ENCODE peak calls at places on chromosomes 1 and 21, in seven cellular contexts. X is aorta, O is mesenchymal stem cell, W is small intestine, E is A549, N is ovary, A is H1. I is an unnamed sample.

GRCh38 chr21:38036016-38036415 is 119.8 kb upstream of the KCNJ6 start:
- DNase-seq in X (no peak), O (no peak), W (no peak), E (no peak), N (no peak), A (no peak), I (no peak)

GRCh38 chr1:66217021-66217420 is 316.9 kb upstream of the SGIP1 start:
- DNase-seq in X (no peak), O (peak), W (no peak), E (peak), N (no peak), A (no peak), I (no peak)

GRCh38 chr1:3482590-3482899 is 28.1 kb downstream of the ARHGEF16 start:
- DNase-seq in X (no peak), O (no peak), W (no peak), E (no peak), N (no peak), A (no peak), I (no peak)

GRCh38 chr1:92365378-92366044 is 66.7 kb downstream of the RPAP2 start:
- DNase-seq in X (no peak), O (no peak), W (peak), E (no peak), N (no peak), A (no peak), I (no peak)

GRCh38 chr1:111475706-111476105 is 1.9 kb downstream of the C1orf162 start:
- DNase-seq in X (no peak), O (no peak), W (peak), E (no peak), N (no peak), A (no peak), I (no peak)

GRCh38 chr21:41926068-41926806 is 27.6 kb downstream of the C2CD2 start:
- DNase-seq in X (no peak), O (peak), W (peak), E (no peak), N (no peak), A (peak), I (no peak)

GRCh38 chr1:32963746-32964460 is 706 bp downstream of the RNF19B start:
- DNase-seq in X (peak), O (peak), W (peak), E (peak), N (peak), A (no peak), I (peak)

GRCh38 chr1:160646711-160647328 is at the start of gene SLAMF1:
- DNase-seq in X (peak), O (peak), W (no peak), E (no peak), N (no peak), A (no peak), I (no peak)

GRCh38 chr1:110634455-110635281 is 28.5 kb upstream of the KCNA2 start:
- DNase-seq in X (peak), O (no peak), W (peak), E (no peak), N (peak), A (no peak), I (peak)

GRCh38 chr1:207049514-207049913 is 1.5 kb downstream of the YOD1 start:
- DNase-seq in X (no peak), O (no peak), W (no peak), E (no peak), N (no peak), A (no peak), I (no peak)
- H3K4me3 ChIP-seq in X (no peak), O (no peak), W (no peak), E (peak), N (peak), A (peak), I (peak)

DNA sequence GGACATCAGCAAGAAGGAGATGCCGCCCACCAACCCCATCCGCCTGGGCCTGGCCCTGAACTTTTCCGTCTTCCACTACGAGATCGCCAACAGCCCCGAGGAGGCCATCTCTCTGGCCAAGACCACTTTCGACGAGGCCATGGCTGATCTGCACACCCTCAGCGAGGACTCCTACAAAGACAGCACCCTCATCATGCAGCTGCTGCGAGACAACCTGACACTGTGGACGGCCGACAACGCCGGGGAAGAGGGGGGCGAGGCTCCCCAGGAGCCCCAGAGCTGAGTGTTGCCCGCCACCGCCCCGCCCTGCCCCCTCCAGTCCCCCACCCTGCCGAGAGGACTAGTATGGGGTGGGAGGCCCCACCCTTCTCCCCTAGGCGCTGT is 720 bp downstream of the SFN start:
- DNase-seq in X (no peak), O (no peak), W (peak), E (no peak), N (no peak), A (no peak), I (no peak)
- H3K4me3 ChIP-seq in X (no peak), O (peak), W (peak), E (peak), N (peak), A (no peak), I (peak)

DNA sequence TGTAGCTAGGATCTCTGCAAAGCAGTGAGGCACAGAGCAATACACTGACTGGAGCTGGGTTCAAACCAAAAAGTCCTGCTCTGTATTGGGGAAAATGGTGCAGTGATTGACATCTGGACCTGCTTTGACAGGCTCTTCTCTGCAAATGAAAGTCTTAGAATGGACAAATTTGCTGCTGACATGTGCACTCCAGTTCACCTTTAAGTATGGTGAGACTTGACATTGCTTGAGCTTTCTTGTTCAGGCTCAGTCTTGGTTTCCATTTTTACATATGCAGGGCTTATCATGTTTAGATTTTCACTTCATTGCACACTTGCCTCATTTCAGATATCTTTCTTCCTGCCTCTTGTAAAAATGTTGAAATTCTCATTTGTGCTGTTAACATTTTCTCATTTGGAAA is 1655.0 kb downstream of the MRPL39 start:
- DNase-seq in X (no peak), O (no peak), W (no peak), E (no peak), N (no peak), A (no peak), I (no peak)
- H3K4me3 ChIP-seq in X (no peak), O (no peak), W (no peak), E (no peak), N (no peak), A (no peak), I (no peak)

DNA sequence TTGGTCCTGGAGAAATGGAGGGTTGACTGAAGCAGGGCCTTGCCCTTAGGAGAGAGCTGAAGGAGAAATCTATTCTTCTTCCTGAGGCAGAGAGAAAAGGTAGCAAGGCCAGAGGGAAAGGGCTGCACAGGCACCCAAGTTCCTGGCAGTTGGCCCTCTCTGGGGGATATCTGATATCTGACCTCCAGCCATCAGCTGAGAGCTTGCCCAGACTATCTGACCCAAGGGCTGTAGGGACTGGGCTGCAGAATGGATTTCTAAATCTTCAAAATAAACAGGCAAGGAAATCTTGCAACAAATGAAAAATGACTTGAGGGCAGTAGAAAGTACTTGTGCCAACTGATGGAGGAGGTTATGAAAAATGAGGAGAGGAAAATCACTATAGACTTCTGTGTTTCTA is 498 bp upstream of the CLCA2 start:
- DNase-seq in X (no peak), O (no peak), W (no peak), E (no peak), N (no peak), A (no peak), I (no peak)
- H3K4me3 ChIP-seq in X (no peak), O (no peak), W (no peak), E (no peak), N (no peak), A (no peak), I (no peak)

GRCh38 chr1:75074719-75075395 is 59.3 kb upstream of the LHX8 start:
- DNase-seq in X (no peak), O (no peak), W (no peak), E (no peak), N (no peak), A (no peak), I (no peak)
- H3K4me3 ChIP-seq in X (no peak), O (no peak), W (no peak), E (no peak), N (no peak), A (peak), I (no peak)

GRCh38 chr1:57361516-57361915 is 62.3 kb downstream of the DAB1 start:
- DNase-seq in X (no peak), O (no peak), W (no peak), E (no peak), N (no peak), A (no peak), I (no peak)
- H3K4me3 ChIP-seq in X (no peak), O (no peak), W (no peak), E (no peak), N (no peak), A (no peak), I (no peak)

GRCh38 chr1:183810172-183810571 is 5.3 kb downstream of the RGL1 start:
- DNase-seq in X (no peak), O (peak), W (no peak), E (no peak), N (no peak), A (no peak), I (no peak)
- H3K4me3 ChIP-seq in X (no peak), O (no peak), W (no peak), E (no peak), N (no peak), A (no peak), I (no peak)

DNA sequence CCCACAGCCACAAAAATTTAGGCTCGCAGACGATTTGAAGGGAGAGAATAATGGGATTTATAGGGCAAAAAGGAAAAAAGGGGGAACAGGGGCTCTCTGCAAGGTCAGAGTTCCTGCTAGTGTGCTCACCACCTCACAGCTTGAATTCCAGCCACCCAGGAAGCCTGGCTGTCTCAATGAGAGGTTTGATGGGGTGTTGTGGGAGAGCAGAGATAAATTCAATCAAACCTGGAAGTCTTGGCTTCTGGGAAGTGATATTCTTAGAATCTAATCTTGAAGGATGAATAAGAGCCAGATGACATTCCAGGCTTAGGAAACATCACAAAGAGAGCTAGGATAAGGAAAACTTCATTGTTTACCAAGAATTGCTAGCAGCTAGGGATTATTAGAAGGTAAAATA is 47.4 kb upstream of the C21orf91 start:
- DNase-seq in X (no peak), O (no peak), W (no peak), E (no peak), N (no peak), A (no peak), I (no peak)
- H3K4me3 ChIP-seq in X (no peak), O (no peak), W (no peak), E (no peak), N (no peak), A (no peak), I (no peak)

DNA sequence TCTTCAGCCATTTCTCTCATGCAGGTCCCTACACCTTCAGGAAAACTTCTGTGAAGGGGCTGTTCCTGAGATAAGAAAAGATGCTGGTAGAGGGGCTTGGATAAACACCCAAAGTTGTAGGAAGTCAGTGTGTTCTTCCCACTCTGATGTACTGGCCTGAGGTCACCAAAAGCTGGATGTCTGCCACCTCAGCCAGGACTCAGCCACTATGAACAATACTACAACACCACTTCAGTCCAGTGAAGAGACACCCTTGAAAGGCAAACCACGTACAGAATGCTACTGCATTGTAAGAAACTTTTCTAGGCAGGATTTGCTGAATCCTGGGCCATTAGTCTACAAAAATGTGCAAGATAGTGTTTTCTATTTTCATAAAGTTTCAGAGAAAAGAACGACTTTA is 2.4 kb downstream of the PTPN14 start:
- DNase-seq in X (no peak), O (peak), W (no peak), E (no peak), N (peak), A (no peak), I (no peak)
- H3K4me3 ChIP-seq in X (no peak), O (peak), W (no peak), E (no peak), N (no peak), A (no peak), I (peak)

GRCh38 chr1:150561830-150562367 is 12.7 kb downstream of the ADAMTSL4 start:
- DNase-seq in X (peak), O (peak), W (peak), E (peak), N (peak), A (peak), I (peak)

GRCh38 chr1:150560986-150561829 is 12.0 kb downstream of the ADAMTSL4 start:
- DNase-seq in X (peak), O (peak), W (peak), E (peak), N (peak), A (peak), I (peak)

GRCh38 chr1:150564051-150564991 is 15.1 kb downstream of the MCL1 start:
- DNase-seq in X (peak), O (peak), W (no peak), E (no peak), N (no peak), A (no peak), I (no peak)

GRCh38 chr1:150562384-150563339 is 13.5 kb downstream of the ADAMTSL4 start:
- DNase-seq in X (peak), O (peak), W (peak), E (no peak), N (no peak), A (no peak), I (no peak)

GRCh38 chr1:150563340-150564038 is 14.3 kb downstream of the ADAMTSL4 start:
- DNase-seq in X (peak), O (peak), W (peak), E (peak), N (peak), A (no peak), I (peak)
- H3K4me3 ChIP-seq in X (no peak), O (no peak), W (no peak), E (no peak), N (no peak), A (no peak), I (peak)

I was measured in upper lobe of right lung.